ENCODE peak calls at places on chromosome 18, in seven cellular contexts. One of them, this sample, is unnamed.

GRCh38 chr18:77990131-77990530 is 740.5 kb downstream of the GALR1 start:
- DNase-seq in A549: no peak
- DNase-seq in breast epithelium: no peak
- DNase-seq in cardiac fibroblast: no peak
- DNase-seq in cardiac muscle cell: no peak
- DNase-seq in fibroblast of the aortic adventitia: no peak
- DNase-seq in retinal pigment epithelial cell: no peak
- DNase-seq in this sample: no peak

GRCh38 chr18:46481847-46482245 is 175.2 kb downstream of the LOXHD1 start:
- DNase-seq in A549: no peak
- DNase-seq in breast epithelium: no peak
- DNase-seq in cardiac fibroblast: no peak
- DNase-seq in cardiac muscle cell: no peak
- DNase-seq in fibroblast of the aortic adventitia: peak
- DNase-seq in retinal pigment epithelial cell: no peak
- DNase-seq in this sample: no peak

GRCh38 chr18:35754464-35754863 is 172.9 kb downstream of the GALNT1 start:
- DNase-seq in A549: no peak
- DNase-seq in breast epithelium: no peak
- DNase-seq in cardiac fibroblast: no peak
- DNase-seq in cardiac muscle cell: no peak
- DNase-seq in fibroblast of the aortic adventitia: no peak
- DNase-seq in retinal pigment epithelial cell: no peak
- DNase-seq in this sample: no peak

GRCh38 chr18:8163287-8163959 is 445.8 kb upstream of the RAB12 start:
- DNase-seq in A549: no peak
- DNase-seq in breast epithelium: no peak
- DNase-seq in cardiac fibroblast: no peak
- DNase-seq in cardiac muscle cell: no peak
- DNase-seq in fibroblast of the aortic adventitia: no peak
- DNase-seq in retinal pigment epithelial cell: no peak
- DNase-seq in this sample: no peak

GRCh38 chr18:51030537-51031258 is 685 bp downstream of the SMAD4 start:
- DNase-seq in A549: peak
- DNase-seq in breast epithelium: peak
- DNase-seq in cardiac fibroblast: peak
- DNase-seq in cardiac muscle cell: peak
- DNase-seq in fibroblast of the aortic adventitia: peak
- DNase-seq in retinal pigment epithelial cell: no peak
- DNase-seq in this sample: peak

GRCh38 chr18:77223221-77223639 is 26.4 kb upstream of the GALR1 start:
- DNase-seq in A549: no peak
- DNase-seq in breast epithelium: no peak
- DNase-seq in cardiac fibroblast: no peak
- DNase-seq in cardiac muscle cell: no peak
- DNase-seq in fibroblast of the aortic adventitia: no peak
- DNase-seq in retinal pigment epithelial cell: no peak
- DNase-seq in this sample: no peak

GRCh38 chr18:23191952-23192662 is 56.8 kb downstream of the CABLES1 start:
- DNase-seq in A549: no peak
- DNase-seq in breast epithelium: peak
- DNase-seq in cardiac fibroblast: peak
- DNase-seq in cardiac muscle cell: no peak
- DNase-seq in fibroblast of the aortic adventitia: peak
- DNase-seq in retinal pigment epithelial cell: peak
- DNase-seq in this sample: no peak

GRCh38 chr18:31497711-31498449 is at the start of gene DSG2:
- DNase-seq in A549: peak
- DNase-seq in breast epithelium: peak
- DNase-seq in cardiac fibroblast: peak
- DNase-seq in cardiac muscle cell: peak
- DNase-seq in fibroblast of the aortic adventitia: no peak
- DNase-seq in retinal pigment epithelial cell: no peak
- DNase-seq in this sample: peak

GRCh38 chr18:39057423-39058057 is 1491.9 kb upstream of the CELF4 start:
- DNase-seq in A549: no peak
- DNase-seq in breast epithelium: no peak
- DNase-seq in cardiac fibroblast: peak
- DNase-seq in cardiac muscle cell: no peak
- DNase-seq in fibroblast of the aortic adventitia: peak
- DNase-seq in retinal pigment epithelial cell: peak
- DNase-seq in this sample: no peak

GRCh38 chr18:13108330-13108729 is 110.2 kb upstream of the LDLRAD4 start:
- DNase-seq in A549: no peak
- DNase-seq in breast epithelium: no peak
- DNase-seq in cardiac fibroblast: no peak
- DNase-seq in cardiac muscle cell: no peak
- DNase-seq in fibroblast of the aortic adventitia: no peak
- DNase-seq in retinal pigment epithelial cell: no peak
- DNase-seq in this sample: no peak

GRCh38 chr18:13110559-13110958 is 108.0 kb upstream of the LDLRAD4 start:
- DNase-seq in A549: no peak
- DNase-seq in breast epithelium: no peak
- DNase-seq in cardiac fibroblast: no peak
- DNase-seq in cardiac muscle cell: no peak
- DNase-seq in fibroblast of the aortic adventitia: peak
- DNase-seq in retinal pigment epithelial cell: no peak
- DNase-seq in this sample: no peak

GRCh38 chr18:13107074-13107473 is 111.5 kb upstream of the LDLRAD4 start:
- DNase-seq in A549: no peak
- DNase-seq in breast epithelium: no peak
- DNase-seq in cardiac fibroblast: peak
- DNase-seq in cardiac muscle cell: no peak
- DNase-seq in fibroblast of the aortic adventitia: peak
- DNase-seq in retinal pigment epithelial cell: no peak
- DNase-seq in this sample: no peak

GRCh38 chr18:13112982-13113381 is 105.6 kb upstream of the LDLRAD4 start:
- DNase-seq in A549: peak
- DNase-seq in breast epithelium: no peak
- DNase-seq in cardiac fibroblast: peak
- DNase-seq in cardiac muscle cell: peak
- DNase-seq in fibroblast of the aortic adventitia: peak
- DNase-seq in retinal pigment epithelial cell: peak
- DNase-seq in this sample: peak
- TF ChIP-seq CTCF in A549: no peak
- TF ChIP-seq CTCF in breast epithelium: no peak
- TF ChIP-seq CTCF in cardiac fibroblast: peak
- TF ChIP-seq CTCF in cardiac muscle cell: peak
- TF ChIP-seq CTCF in fibroblast of the aortic adventitia: peak
- TF ChIP-seq CTCF in retinal pigment epithelial cell: peak
- TF ChIP-seq CTCF in this sample: no peak

DNA sequence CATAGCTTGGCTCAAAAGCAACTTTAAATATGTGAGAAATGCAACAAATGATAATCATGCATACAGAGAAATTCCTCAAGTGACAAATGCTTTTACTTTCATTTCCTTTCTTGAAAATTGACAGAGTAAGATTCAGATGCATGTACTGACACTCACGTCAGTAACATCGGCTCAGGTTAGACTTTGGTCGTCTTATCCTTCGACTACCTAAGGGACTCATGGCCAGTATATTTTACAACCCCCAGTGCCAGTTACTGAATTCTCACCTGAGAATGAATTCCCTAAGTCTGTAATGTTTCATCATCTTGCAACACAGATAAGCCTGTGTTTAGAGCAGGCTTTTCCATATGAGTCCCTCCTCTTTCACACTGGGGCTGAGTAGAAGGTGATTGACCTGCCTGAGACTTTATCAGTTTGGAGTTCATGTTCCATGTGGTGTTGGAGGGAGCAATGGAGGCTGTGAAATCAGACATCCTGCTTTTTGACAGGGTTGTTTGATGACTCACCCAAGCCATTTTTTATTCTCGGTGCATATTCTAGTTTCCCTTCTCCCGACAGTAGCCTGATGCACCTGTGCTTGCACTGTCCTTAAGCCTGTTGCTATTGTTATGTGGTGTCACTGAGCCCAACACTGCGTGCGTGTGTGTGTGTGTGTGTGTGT is 30.5 kb upstream of the ATP8B1 start:
- DNase-seq in A549: no peak
- DNase-seq in breast epithelium: no peak
- DNase-seq in cardiac fibroblast: peak
- DNase-seq in cardiac muscle cell: no peak
- DNase-seq in fibroblast of the aortic adventitia: peak
- DNase-seq in retinal pigment epithelial cell: no peak
- DNase-seq in this sample: no peak
- H3K4me3 ChIP-seq in A549: no peak
- H3K4me3 ChIP-seq in breast epithelium: no peak
- H3K4me3 ChIP-seq in cardiac fibroblast: no peak
- H3K4me3 ChIP-seq in cardiac muscle cell: no peak
- H3K4me3 ChIP-seq in fibroblast of the aortic adventitia: no peak
- H3K4me3 ChIP-seq in retinal pigment epithelial cell: no peak
- H3K4me3 ChIP-seq in this sample: no peak

GRCh38 chr18:56185126-56185525 is 453.3 kb downstream of the TXNL1 start:
- DNase-seq in A549: no peak
- DNase-seq in breast epithelium: no peak
- DNase-seq in cardiac fibroblast: no peak
- DNase-seq in cardiac muscle cell: no peak
- DNase-seq in fibroblast of the aortic adventitia: no peak
- DNase-seq in retinal pigment epithelial cell: no peak
- DNase-seq in this sample: no peak

GRCh38 chr18:56186319-56186718 is 452.1 kb downstream of the TXNL1 start:
- DNase-seq in A549: no peak
- DNase-seq in breast epithelium: no peak
- DNase-seq in cardiac fibroblast: no peak
- DNase-seq in cardiac muscle cell: no peak
- DNase-seq in fibroblast of the aortic adventitia: no peak
- DNase-seq in retinal pigment epithelial cell: no peak
- DNase-seq in this sample: no peak

GRCh38 chr18:56191334-56191733 is 447.1 kb downstream of the TXNL1 start:
- DNase-seq in A549: no peak
- DNase-seq in breast epithelium: no peak
- DNase-seq in cardiac fibroblast: no peak
- DNase-seq in cardiac muscle cell: no peak
- DNase-seq in fibroblast of the aortic adventitia: no peak
- DNase-seq in retinal pigment epithelial cell: no peak
- DNase-seq in this sample: no peak

GRCh38 chr18:56188521-56188920 is 449.9 kb downstream of the TXNL1 start:
- DNase-seq in A549: no peak
- DNase-seq in breast epithelium: no peak
- DNase-seq in cardiac fibroblast: no peak
- DNase-seq in cardiac muscle cell: no peak
- DNase-seq in fibroblast of the aortic adventitia: no peak
- DNase-seq in retinal pigment epithelial cell: no peak
- DNase-seq in this sample: no peak

GRCh38 chr18:56189615-56190014 is 448.8 kb downstream of the TXNL1 start:
- DNase-seq in A549: no peak
- DNase-seq in breast epithelium: no peak
- DNase-seq in cardiac fibroblast: no peak
- DNase-seq in cardiac muscle cell: no peak
- DNase-seq in fibroblast of the aortic adventitia: no peak
- DNase-seq in retinal pigment epithelial cell: no peak
- DNase-seq in this sample: no peak
- TF ChIP-seq CTCF in A549: no peak
- TF ChIP-seq CTCF in breast epithelium: no peak
- TF ChIP-seq CTCF in cardiac fibroblast: no peak
- TF ChIP-seq CTCF in cardiac muscle cell: no peak
- TF ChIP-seq CTCF in fibroblast of the aortic adventitia: no peak
- TF ChIP-seq CTCF in retinal pigment epithelial cell: no peak
- TF ChIP-seq CTCF in this sample: no peak

GRCh38 chr18:70490008-70490933 is 201.4 kb downstream of the SOCS6 start:
- DNase-seq in A549: peak
- DNase-seq in breast epithelium: no peak
- DNase-seq in cardiac fibroblast: peak
- DNase-seq in cardiac muscle cell: peak
- DNase-seq in fibroblast of the aortic adventitia: peak
- DNase-seq in retinal pigment epithelial cell: no peak
- DNase-seq in this sample: peak

GRCh38 chr18:70494524-70494923 is 205.7 kb downstream of the SOCS6 start:
- DNase-seq in A549: no peak
- DNase-seq in breast epithelium: no peak
- DNase-seq in cardiac fibroblast: no peak
- DNase-seq in cardiac muscle cell: no peak
- DNase-seq in fibroblast of the aortic adventitia: no peak
- DNase-seq in retinal pigment epithelial cell: no peak
- DNase-seq in this sample: no peak

GRCh38 chr18:70491734-70492348 is 203.0 kb downstream of the SOCS6 start:
- DNase-seq in A549: peak
- DNase-seq in breast epithelium: no peak
- DNase-seq in cardiac fibroblast: peak
- DNase-seq in cardiac muscle cell: peak
- DNase-seq in fibroblast of the aortic adventitia: peak
- DNase-seq in retinal pigment epithelial cell: no peak
- DNase-seq in this sample: peak

GRCh38 chr18:70493461-70493860 is 204.6 kb downstream of the SOCS6 start:
- DNase-seq in A549: no peak
- DNase-seq in breast epithelium: no peak
- DNase-seq in cardiac fibroblast: no peak
- DNase-seq in cardiac muscle cell: no peak
- DNase-seq in fibroblast of the aortic adventitia: no peak
- DNase-seq in retinal pigment epithelial cell: no peak
- DNase-seq in this sample: no peak

DNA sequence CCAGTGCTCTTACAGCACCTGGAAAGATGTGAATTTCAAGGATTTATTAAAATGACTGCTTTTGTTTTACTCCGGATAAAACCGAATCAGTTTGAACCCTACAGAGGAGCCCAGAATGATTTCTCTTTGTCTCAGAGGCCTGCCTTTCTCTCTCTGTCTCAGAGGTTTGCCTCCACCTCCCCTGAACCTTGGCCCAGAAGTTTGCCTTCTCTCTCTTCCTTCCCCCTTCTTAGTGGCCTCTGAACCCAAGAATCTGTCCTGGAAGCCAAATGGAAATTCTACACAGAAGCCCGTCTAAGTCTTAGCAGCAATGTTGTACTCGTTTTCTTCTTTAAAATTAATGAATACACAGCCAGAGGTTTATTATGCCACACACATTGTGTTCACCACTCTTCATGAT is 200.7 kb downstream of the SOCS6 start:
- DNase-seq in A549: no peak
- DNase-seq in breast epithelium: no peak
- DNase-seq in cardiac fibroblast: no peak
- DNase-seq in cardiac muscle cell: no peak
- DNase-seq in fibroblast of the aortic adventitia: no peak
- DNase-seq in retinal pigment epithelial cell: no peak
- DNase-seq in this sample: no peak
- H3K4me3 ChIP-seq in A549: no peak
- H3K4me3 ChIP-seq in breast epithelium: no peak
- H3K4me3 ChIP-seq in cardiac fibroblast: no peak
- H3K4me3 ChIP-seq in cardiac muscle cell: no peak
- H3K4me3 ChIP-seq in fibroblast of the aortic adventitia: no peak
- H3K4me3 ChIP-seq in retinal pigment epithelial cell: no peak
- H3K4me3 ChIP-seq in this sample: peak

This sample was measured in NB4.